ENCODE peak calls at places on chromosome X, in six cellular contexts. One of them, this sample, is unnamed.

GRCh38 chrX:11557120-11557519 is 108.6 kb downstream of the ARHGAP6 start:
- DNase-seq in pancreas: no peak
- DNase-seq in A549: peak; percentile 3
- DNase-seq in sigmoid colon: no peak
- DNase-seq in lower lobe of right lung: no peak
- DNase-seq in uterus: no peak
- DNase-seq in this sample: no peak

GRCh38 chrX:46582964-46583363 is 9.4 kb downstream of the CHST7 start:
- DNase-seq in pancreas: no peak
- DNase-seq in A549: no peak
- DNase-seq in sigmoid colon: no peak
- DNase-seq in lower lobe of right lung: no peak
- DNase-seq in uterus: peak; percentile 43
- DNase-seq in this sample: no peak

GRCh38 chrX:10199212-10199611 is 42.4 kb downstream of the CLCN4 start:
- DNase-seq in pancreas: peak; percentile 22
- DNase-seq in A549: no peak
- DNase-seq in sigmoid colon: peak; percentile 72
- DNase-seq in lower lobe of right lung: peak; percentile 84
- DNase-seq in uterus: no peak
- DNase-seq in this sample: no peak

GRCh38 chrX:140821280-140821679 is 111.7 kb downstream of the LINC00632 start:
- DNase-seq in pancreas: no peak
- DNase-seq in A549: no peak
- DNase-seq in sigmoid colon: no peak
- DNase-seq in lower lobe of right lung: no peak
- DNase-seq in uterus: no peak
- DNase-seq in this sample: no peak

GRCh38 chrX:136745215-136746173 is 35.2 kb downstream of the ARHGEF6 start:
- DNase-seq in pancreas: no peak
- DNase-seq in A549: no peak
- DNase-seq in sigmoid colon: no peak
- DNase-seq in lower lobe of right lung: no peak
- DNase-seq in uterus: no peak
- DNase-seq in this sample: no peak

GRCh38 chrX:66635360-66635759 is 3.5 kb downstream of the EDA2R start:
- DNase-seq in pancreas: no peak
- DNase-seq in A549: no peak
- DNase-seq in sigmoid colon: no peak
- DNase-seq in lower lobe of right lung: no peak
- DNase-seq in uterus: peak; percentile 41
- DNase-seq in this sample: no peak

GRCh38 chrX:119417842-119418241 is 18.7 kb downstream of the SLC25A43 start:
- DNase-seq in pancreas: no peak
- DNase-seq in A549: no peak
- DNase-seq in sigmoid colon: no peak
- DNase-seq in lower lobe of right lung: no peak
- DNase-seq in uterus: no peak
- DNase-seq in this sample: no peak

GRCh38 chrX:70262952-70263567 is 3.1 kb upstream of the P2RY4 start:
- DNase-seq in pancreas: no peak
- DNase-seq in A549: peak; percentile 42
- DNase-seq in sigmoid colon: no peak
- DNase-seq in lower lobe of right lung: no peak
- DNase-seq in uterus: no peak
- DNase-seq in this sample: no peak

GRCh38 chrX:136146614-136147319 is 566 bp upstream of the FHL1 start:
- DNase-seq in pancreas: no peak
- DNase-seq in A549: peak; percentile 12
- DNase-seq in sigmoid colon: no peak
- DNase-seq in lower lobe of right lung: no peak
- DNase-seq in uterus: no peak
- DNase-seq in this sample: peak; percentile 27

DNA sequence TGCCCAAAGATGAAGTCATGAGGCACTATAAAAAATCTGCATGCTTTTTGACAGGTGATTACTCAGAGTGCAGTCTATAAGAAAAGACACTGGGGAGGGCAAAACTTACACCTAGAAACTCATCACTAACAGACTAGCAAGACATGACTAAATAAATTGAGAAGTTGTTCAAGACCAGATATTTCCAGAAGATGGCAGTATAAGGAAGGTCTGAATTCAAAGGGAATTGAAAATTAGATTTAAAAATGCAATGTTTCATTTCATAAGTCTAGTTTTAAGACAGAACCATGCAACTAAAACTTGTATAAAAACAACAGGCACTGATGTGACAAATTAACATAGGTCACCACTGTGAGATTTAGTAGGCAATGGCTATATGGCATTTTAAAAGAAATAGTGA is 232.5 kb upstream of the POF1B start:
- DNase-seq in pancreas: no peak
- DNase-seq in A549: peak; percentile 2
- DNase-seq in sigmoid colon: no peak
- DNase-seq in lower lobe of right lung: no peak
- DNase-seq in uterus: no peak
- DNase-seq in this sample: no peak
- TF ChIP-seq CTCF in pancreas: no peak
- TF ChIP-seq CTCF in A549: peak; percentile 36
- TF ChIP-seq CTCF in sigmoid colon: no peak
- TF ChIP-seq CTCF in lower lobe of right lung: no peak
- TF ChIP-seq CTCF in uterus: peak; percentile 32
- TF ChIP-seq CTCF in this sample: peak; percentile 53

DNA sequence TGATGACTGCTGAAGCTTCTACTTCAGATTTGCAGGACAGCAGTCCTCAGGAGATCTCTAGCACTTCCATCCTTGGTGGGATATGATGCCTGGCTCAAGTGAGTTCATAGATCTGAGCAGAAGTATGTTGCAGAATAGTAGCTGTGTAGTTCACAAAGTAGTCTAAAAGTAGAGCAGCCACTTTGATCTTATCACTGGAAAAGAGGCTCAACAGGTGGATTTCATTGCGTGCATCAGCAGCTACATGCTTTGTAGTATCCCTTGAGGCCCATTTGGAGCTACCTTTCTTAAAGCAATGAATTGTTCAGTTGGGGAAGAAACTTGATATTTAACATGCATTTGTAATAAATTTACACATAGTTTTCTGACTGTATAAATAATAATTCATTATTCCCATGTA is 29.9 kb downstream of the BEX3 start:
- DNase-seq in pancreas: no peak
- DNase-seq in A549: no peak
- DNase-seq in sigmoid colon: no peak
- DNase-seq in lower lobe of right lung: no peak
- DNase-seq in uterus: no peak
- DNase-seq in this sample: no peak
- H3K4me3 ChIP-seq in pancreas: no peak overlapping the region
- H3K4me3 ChIP-seq in A549: no peak overlapping the region
- H3K4me3 ChIP-seq in sigmoid colon: no peak overlapping the region
- H3K4me3 ChIP-seq in lower lobe of right lung: no peak overlapping the region
- H3K4me3 ChIP-seq in uterus: no peak overlapping the region
- H3K4me3 ChIP-seq in this sample: no peak overlapping the region

GRCh38 chrX:1593286-1594271 is 2.2 kb downstream of the AKAP17A start:
- DNase-seq in pancreas: no peak
- DNase-seq in A549: no peak
- DNase-seq in sigmoid colon: no peak
- DNase-seq in lower lobe of right lung: no peak
- DNase-seq in uterus: no peak
- DNase-seq in this sample: no peak
- H3K27ac ChIP-seq in pancreas: no peak overlapping the region
- H3K27ac ChIP-seq in A549: no peak overlapping the region
- H3K27ac ChIP-seq in sigmoid colon: no peak overlapping the region
- H3K27ac ChIP-seq in lower lobe of right lung: no peak overlapping the region
- H3K27ac ChIP-seq in uterus: no peak overlapping the region
- H3K27ac ChIP-seq in this sample: no peak overlapping the region

DNA sequence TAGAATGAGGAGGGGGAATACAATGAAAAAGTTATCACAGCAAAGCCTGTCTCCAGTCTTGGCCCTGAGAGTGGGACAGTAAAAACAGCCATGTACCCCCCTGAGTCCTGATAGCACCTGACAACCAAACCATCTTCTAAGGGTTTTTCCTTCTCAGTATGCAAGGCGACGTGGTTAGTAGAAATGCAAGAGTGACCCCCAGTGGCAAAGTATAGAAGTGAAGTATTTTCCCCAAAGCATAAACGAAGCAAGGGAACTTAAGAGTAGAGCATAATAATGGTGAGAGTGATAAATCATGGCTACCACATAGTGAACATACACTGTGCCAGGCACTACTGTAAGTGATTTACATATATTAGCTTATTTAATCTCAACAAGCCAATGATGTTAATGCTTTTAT is 52.8 kb downstream of the FAM47C start:
- DNase-seq in pancreas: no peak
- DNase-seq in A549: no peak
- DNase-seq in sigmoid colon: no peak
- DNase-seq in lower lobe of right lung: no peak
- DNase-seq in uterus: no peak
- DNase-seq in this sample: no peak
- TF ChIP-seq CTCF in pancreas: peak; percentile 21
- TF ChIP-seq CTCF in A549: peak; percentile 35
- TF ChIP-seq CTCF in sigmoid colon: no peak
- TF ChIP-seq CTCF in lower lobe of right lung: peak; percentile 37
- TF ChIP-seq CTCF in uterus: no peak
- TF ChIP-seq CTCF in this sample: peak; percentile 52

DNA sequence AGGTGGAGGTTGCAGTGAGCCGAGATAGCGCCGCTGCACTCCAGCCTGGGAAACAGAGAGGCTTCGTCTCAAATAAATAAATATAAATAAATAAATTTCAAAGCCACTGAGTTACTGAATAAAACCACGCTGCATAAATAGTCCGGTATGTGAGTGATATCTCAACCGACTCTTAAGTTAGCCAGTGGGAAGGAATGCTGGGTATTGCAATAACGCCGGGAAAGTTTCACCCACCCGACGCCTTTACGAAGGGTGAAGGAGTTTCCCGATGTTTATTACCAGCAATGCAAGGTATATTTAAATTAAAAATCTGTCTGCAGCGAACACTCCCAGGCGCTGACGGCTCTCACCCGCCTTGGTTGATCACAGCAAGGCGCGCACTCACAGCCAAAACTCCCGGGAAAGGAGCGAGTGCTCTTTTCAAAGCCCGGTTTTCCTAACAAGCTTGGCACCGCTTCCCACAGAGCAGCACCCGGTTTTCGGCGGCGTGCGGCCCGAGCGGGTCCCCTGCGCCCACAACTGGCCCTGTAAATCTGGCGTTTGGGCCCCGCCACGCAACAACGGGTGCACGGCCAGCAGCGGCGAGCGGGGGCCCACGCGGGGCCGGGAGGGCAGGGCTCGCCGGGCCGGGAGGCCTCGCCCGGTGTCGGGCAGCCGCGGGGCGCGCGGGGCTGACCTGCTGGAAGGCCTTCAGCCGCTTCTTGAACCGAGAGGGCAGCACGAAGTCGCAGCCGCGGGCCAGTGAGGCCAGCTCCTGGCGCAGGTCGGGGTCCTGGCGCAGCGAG is 13.7 kb downstream of the PPP2R3B start:
- DNase-seq in pancreas: no peak
- DNase-seq in A549: no peak
- DNase-seq in sigmoid colon: no peak
- DNase-seq in lower lobe of right lung: no peak
- DNase-seq in uterus: no peak
- DNase-seq in this sample: no peak
- H3K4me3 ChIP-seq in pancreas: no peak overlapping the region
- H3K4me3 ChIP-seq in A549: peak overlapping the region; percentile 50
- H3K4me3 ChIP-seq in sigmoid colon: peak overlapping the region; percentile 35
- H3K4me3 ChIP-seq in lower lobe of right lung: peak overlapping the region; percentile 29
- H3K4me3 ChIP-seq in uterus: no peak overlapping the region
- H3K4me3 ChIP-seq in this sample: peak overlapping the region; percentile 57

GRCh38 chrX:129780441-129781105 is 824 bp downstream of the SASH3 start:
- DNase-seq in pancreas: no peak
- DNase-seq in A549: no peak
- DNase-seq in sigmoid colon: no peak
- DNase-seq in lower lobe of right lung: no peak
- DNase-seq in uterus: no peak
- DNase-seq in this sample: no peak

GRCh38 chrX:129782706-129783105 is 3.0 kb downstream of the SASH3 start:
- DNase-seq in pancreas: no peak
- DNase-seq in A549: no peak
- DNase-seq in sigmoid colon: no peak
- DNase-seq in lower lobe of right lung: no peak
- DNase-seq in uterus: no peak
- DNase-seq in this sample: no peak

GRCh38 chrX:129781134-129782014 is 1.6 kb downstream of the SASH3 start:
- DNase-seq in pancreas: no peak
- DNase-seq in A549: no peak
- DNase-seq in sigmoid colon: no peak
- DNase-seq in lower lobe of right lung: peak; percentile 79
- DNase-seq in uterus: no peak
- DNase-seq in this sample: no peak

GRCh38 chrX:129783176-129783776 is 3.5 kb downstream of the SASH3 start:
- DNase-seq in pancreas: no peak
- DNase-seq in A549: no peak
- DNase-seq in sigmoid colon: peak; percentile 42
- DNase-seq in lower lobe of right lung: no peak
- DNase-seq in uterus: no peak
- DNase-seq in this sample: no peak

DNA sequence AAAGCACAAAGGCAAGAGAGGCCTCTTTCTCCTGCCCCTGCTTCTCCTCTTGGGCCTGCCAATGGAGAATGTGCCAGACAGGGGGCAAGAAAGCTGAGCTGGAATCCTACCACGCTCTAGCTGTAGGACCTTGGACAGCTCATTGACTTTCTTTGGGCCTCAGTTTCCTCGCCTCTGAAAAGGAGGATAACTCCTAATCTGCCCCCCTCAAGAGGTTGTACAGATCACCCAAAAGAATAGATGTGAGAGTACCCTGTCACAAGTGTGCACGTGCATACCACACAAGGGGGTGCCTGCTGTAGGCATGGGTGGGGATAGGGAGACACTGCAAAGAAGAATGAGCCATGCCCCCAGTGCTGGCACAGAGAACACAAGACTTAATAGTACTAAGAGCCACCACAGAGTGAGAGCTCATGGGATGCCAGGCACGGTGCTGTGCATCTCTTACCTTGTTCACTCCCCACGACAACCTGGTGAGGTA is 2.3 kb downstream of the SASH3 start:
- DNase-seq in pancreas: no peak
- DNase-seq in A549: no peak
- DNase-seq in sigmoid colon: no peak
- DNase-seq in lower lobe of right lung: no peak
- DNase-seq in uterus: no peak
- DNase-seq in this sample: no peak
- H3K27ac ChIP-seq in pancreas: no peak overlapping the region
- H3K27ac ChIP-seq in A549: no peak overlapping the region
- H3K27ac ChIP-seq in sigmoid colon: no peak overlapping the region
- H3K27ac ChIP-seq in lower lobe of right lung: no peak overlapping the region
- H3K27ac ChIP-seq in uterus: no peak overlapping the region
- H3K27ac ChIP-seq in this sample: no peak overlapping the region

GRCh38 chrX:108473979-108474378 is 34.3 kb downstream of the COL4A5 start:
- DNase-seq in pancreas: no peak
- DNase-seq in A549: no peak
- DNase-seq in sigmoid colon: no peak
- DNase-seq in lower lobe of right lung: no peak
- DNase-seq in uterus: no peak
- DNase-seq in this sample: no peak
- TF ChIP-seq CTCF in pancreas: no peak
- TF ChIP-seq CTCF in A549: no peak
- TF ChIP-seq CTCF in sigmoid colon: no peak
- TF ChIP-seq CTCF in lower lobe of right lung: no peak
- TF ChIP-seq CTCF in uterus: no peak
- TF ChIP-seq CTCF in this sample: no peak

This sample was measured in dorsolateral prefrontal cortex.